ENCODE peak calls at places on chromosomes 6 and 20, in seven cellular contexts. Q is A549, Y is GM13976, I is keratinocyte, R is WTC11, B is neural crest cell, K is NCI-H1436. J is an unnamed sample.

GRCh38 chr6:108966855-108967755 is 118.9 kb downstream of the ARMC2 start:
- DNase-seq in I (no peak), R (peak; percentile 47), B (peak; percentile 26), Y (no peak), Q (no peak), K (peak; percentile 77), J (no peak)

GRCh38 chr6:23414204-23414501 is 711.9 kb upstream of the NRSN1 start:
- DNase-seq in Y (peak; percentile 44), R (no peak), B (no peak), Q (no peak), K (no peak), I (no peak), J (peak; percentile 49)

GRCh38 chr6:145815875-145816274 is 1.3 kb upstream of the FBXO30 start:
- DNase-seq in Q (no peak), I (no peak), K (no peak), Y (peak; percentile 30), B (no peak), R (no peak), J (no peak)

GRCh38 chr6:129370268-129370916 is 339.6 kb downstream of the ARHGAP18 start:
- DNase-seq in K (no peak), R (peak; percentile 24), B (peak; percentile 39), Q (peak; percentile 1), Y (peak; percentile 19), I (no peak), J (no peak)

GRCh38 chr20:7610681-7611080 is 329.6 kb downstream of the HAO1 start:
- DNase-seq in Q (no peak), B (no peak), K (no peak), Y (no peak), R (no peak), I (no peak), J (no peak)

GRCh38 chr6:107275330-107275865 is 160.1 kb upstream of the BEND3 start:
- DNase-seq in Y (no peak), I (no peak), Q (no peak), B (no peak), R (no peak), K (no peak), J (no peak)

GRCh38 chr6:474454-475185 is 83.1 kb downstream of the IRF4 start:
- DNase-seq in Q (no peak), I (no peak), K (no peak), Y (peak; percentile 88), R (no peak), B (peak; percentile 23), J (no peak)

GRCh38 chr6:34223381-34223963 is 13.2 kb upstream of the HMGA1 start:
- DNase-seq in B (no peak), I (no peak), Y (no peak), Q (no peak), K (peak; percentile 68), R (peak; percentile 53), J (no peak)

GRCh38 chr6:15904651-15905376 is 224.1 kb upstream of the MYLIP start:
- DNase-seq in R (no peak), K (no peak), B (no peak), Q (no peak), I (no peak), Y (no peak), J (no peak)

GRCh38 chr6:135830452-135830851 is 21.0 kb upstream of the PDE7B start:
- DNase-seq in K (no peak), Y (no peak), R (no peak), B (no peak), Q (no peak), I (no peak), J (no peak)

GRCh38 chr6:111265842-111266241 is 178.5 kb downstream of the SLC16A10 start:
- DNase-seq in K (no peak), I (no peak), R (no peak), Q (no peak), B (no peak), Y (no peak), J (no peak)

GRCh38 chr6:113630738-113631535 is 226.2 kb upstream of the MARCKS start:
- DNase-seq in Q (no peak), B (no peak), Y (no peak), R (no peak), I (no peak), K (no peak), J (no peak)

GRCh38 chr20:40663991-40664880 is 24.8 kb downstream of the MAFB start:
- DNase-seq in Q (no peak), Y (no peak), R (peak; percentile 32), B (no peak), K (no peak), I (no peak), J (no peak)

GRCh38 chr20:63967330-63968135 is 2.2 kb downstream of the ZNF512B start:
- DNase-seq in B (no peak), Y (no peak), K (no peak), R (no peak), Q (no peak), I (no peak), J (no peak)

GRCh38 chr20:24618739-24619138 is 149.3 kb downstream of the SYNDIG1 start:
- DNase-seq in Y (no peak), B (no peak), R (no peak), I (no peak), K (no peak), Q (no peak), J (no peak)

GRCh38 chr6:106064766-106065165 is 21.4 kb upstream of the PRDM1 start:
- DNase-seq in Y (no peak), Q (no peak), R (no peak), K (no peak), B (no peak), I (no peak), J (no peak)

GRCh38 chr20:13261460-13262301 is 40.6 kb downstream of the ISM1 start:
- DNase-seq in Q (peak; percentile 75), I (no peak), Y (peak; percentile 45), K (peak; percentile 34), R (peak; percentile 78), B (peak; percentile 55), J (no peak)

GRCh38 chr20:14996883-14997672 is 659.7 kb upstream of the FLRT3 start:
- DNase-seq in K (no peak), Y (no peak), Q (no peak), I (peak; percentile 25), R (no peak), B (no peak), J (no peak)

GRCh38 chr6:112806163-112806900 is 459.2 kb downstream of the RFPL4B start:
- DNase-seq in K (no peak), R (no peak), I (no peak), Y (no peak), Q (no peak), B (no peak), J (no peak)

GRCh38 chr20:31663838-31664695 is 26.4 kb downstream of the COX4I2 start:
- DNase-seq in K (peak; percentile 28), B (no peak), Q (no peak), Y (no peak), I (no peak), R (no peak), J (no peak)

GRCh38 chr6:24397631-24398030 is 5.1 kb upstream of the MRS2 start:
- DNase-seq in I (no peak), B (no peak), Q (no peak), K (no peak), Y (no peak), R (no peak), J (no peak)

GRCh38 chr6:18432180-18432579 is 45.0 kb downstream of the RNF144B start:
- DNase-seq in I (no peak), Q (no peak), R (no peak), B (no peak), Y (no peak), K (no peak), J (peak; percentile 56)

GRCh38 chr6:132604635-132605150 is 15.2 kb upstream of the TAAR5 start:
- DNase-seq in Y (no peak), Q (no peak), K (no peak), I (no peak), R (no peak), B (no peak), J (no peak)

GRCh38 chr6:55617272-55617671 is 38.3 kb upstream of the HMGCLL1 start:
- DNase-seq in Y (peak; percentile 5), Q (no peak), R (peak; percentile 45), K (no peak), I (no peak), B (peak; percentile 12), J (no peak)

GRCh38 chr20:35329435-35330139 is 37.4 kb upstream of the FAM83C start:
- DNase-seq in K (no peak), B (peak; percentile 37), R (peak; percentile 82), Y (no peak), I (no peak), Q (peak; percentile 84), J (no peak)

GRCh38 chr6:111564482-111564945 is 41.2 kb downstream of the TRAF3IP2 start:
- DNase-seq in Y (no peak), B (no peak), I (no peak), K (no peak), Q (no peak), R (no peak), J (no peak)

GRCh38 chr6:5936140-5936539 is 70.6 kb downstream of the NRN1 start:
- DNase-seq in R (no peak), Y (no peak), I (no peak), Q (no peak), B (no peak), K (no peak), J (no peak)

GRCh38 chr6:21033575-21034026 is 499.3 kb downstream of the CDKAL1 start:
- DNase-seq in Q (no peak), Y (no peak), K (no peak), R (no peak), B (no peak), I (peak; percentile 23), J (peak; percentile 27)

GRCh38 chr6:124962617-124963415 is 579 bp downstream of the RNF217 start:
- DNase-seq in K (no peak), Q (peak; percentile 18), R (peak; percentile 66), Y (peak; percentile 30), B (peak; percentile 29), I (no peak), J (no peak)

GRCh38 chr20:4726710-4727391 is 5.1 kb downstream of the PRND start:
- DNase-seq in Y (peak; percentile 64), B (no peak), Q (no peak), R (no peak), K (no peak), I (no peak), J (no peak)

GRCh38 chr6:114939630-114940029 is 596.8 kb upstream of the HS3ST5 start:
- DNase-seq in Y (no peak), R (no peak), K (no peak), Q (no peak), I (no peak), B (no peak), J (no peak)

GRCh38 chr6:5359413-5359812 is 98.1 kb downstream of the FARS2 start:
- DNase-seq in R (no peak), B (no peak), K (peak; percentile 37), I (no peak), Y (no peak), Q (no peak), J (no peak)

GRCh38 chr6:118660218-118660569 is 8.8 kb upstream of the CEP85L start:
- DNase-seq in K (peak; percentile 86), B (no peak), I (no peak), R (no peak), Q (no peak), Y (no peak), J (no peak)

GRCh38 chr20:59693587-59693986 is 89.2 kb downstream of the PHACTR3 start:
- DNase-seq in R (no peak), K (no peak), I (no peak), Y (no peak), B (no peak), Q (no peak), J (no peak)

J was measured in epithelial cell of prostate.